ENCODE peak calls at places on chromosome 22, in nine cellular contexts. W is A549, C is stomach, U is uterus, D is HCT116, F is right lobe of liver, G is IMR-90, M is GM12878, X is HepG2. L is an unnamed sample. For H3K4me1, the result is how much of the 10 kb centered on the place peaks cover.

GRCh38 chr22:39490966-39491680 is 11.0 kb upstream of the MIEF1 start:
- DNase-seq in W (no peak), C (no peak), U (no peak), D (no peak), F (no peak), G (no peak), M (no peak), X (no peak), L (no peak)

GRCh38 chr22:16960884-16961249 is 47.2 kb downstream of the GAB4 start:
- DNase-seq in W (no peak), C (no peak), U (no peak), D (no peak), F (no peak), G (no peak), M (no peak), X (no peak), L (no peak)

GRCh38 chr22:23119492-23120414 is 22.0 kb downstream of the RSPH14 start:
- DNase-seq in W (no peak), C (no peak), U (no peak), D (no peak), F (no peak), G (no peak), M (no peak), X (no peak), L (peak)

GRCh38 chr22:25827415-25827814 is 85.4 kb downstream of the MYO18B start:
- DNase-seq in W (no peak), C (no peak), U (no peak), D (no peak), F (no peak), G (no peak), M (no peak), X (no peak), L (no peak)

GRCh38 chr22:47551438-47551788 is 789.0 kb downstream of the TBC1D22A start:
- DNase-seq in W (no peak), C (peak), U (no peak), D (no peak), F (no peak), G (no peak), M (no peak), X (no peak), L (no peak)

GRCh38 chr22:39622881-39623367 is 52.4 kb downstream of the CACNA1I start:
- DNase-seq in W (peak), C (peak), U (no peak), D (peak), F (peak), G (peak), M (no peak), X (peak), L (peak)

GRCh38 chr22:23675502-23676415 is 15.1 kb upstream of the RGL4 start:
- DNase-seq in W (no peak), C (peak), U (no peak), D (no peak), F (peak), G (no peak), M (no peak), X (peak), L (no peak)

GRCh38 chr22:39343259-39344045 is 6.3 kb upstream of the SYNGR1 start:
- DNase-seq in W (peak), C (peak), U (peak), D (peak), F (peak), G (peak), M (peak), X (peak), L (no peak)

GRCh38 chr22:25777870-25778269 is 35.9 kb downstream of the MYO18B start:
- DNase-seq in W (peak), C (no peak), U (no peak), D (peak), F (no peak), G (peak), M (peak), X (peak), L (no peak)

GRCh38 chr22:37074537-37074936 is 23.0 kb downstream of the KCTD17 start:
- DNase-seq in W (no peak), C (no peak), U (no peak), D (no peak), F (no peak), G (no peak), M (no peak), X (no peak), L (no peak)

GRCh38 chr22:17907731-17908051 is 116.7 kb downstream of the MICAL3 start:
- DNase-seq in W (no peak), C (no peak), U (no peak), D (no peak), F (no peak), G (no peak), M (no peak), X (no peak), L (no peak)

GRCh38 chr22:49394116-49394785 is 433.4 kb downstream of the BRD1 start:
- DNase-seq in W (no peak), C (no peak), U (no peak), D (peak), F (no peak), G (no peak), M (no peak), X (no peak), L (no peak)

GRCh38 chr22:44368611-44369010 is 55.9 kb upstream of the SHISAL1 start:
- DNase-seq in W (no peak), C (no peak), U (no peak), D (no peak), F (peak), G (no peak), M (no peak), X (no peak), L (peak)

GRCh38 chr22:36610056-36610455 is 81.1 kb upstream of the EIF3D start:
- DNase-seq in W (no peak), C (no peak), U (no peak), D (no peak), F (no peak), G (no peak), M (no peak), X (no peak), L (no peak)

GRCh38 chr22:40123387-40123786 is 54.3 kb upstream of the TNRC6B start:
- DNase-seq in W (no peak), C (no peak), U (no peak), D (no peak), F (no peak), G (no peak), M (no peak), X (no peak), L (peak)

GRCh38 chr22:39414886-39415285 is 15.3 kb downstream of the TAB1 start:
- DNase-seq in W (no peak), C (no peak), U (no peak), D (no peak), F (peak), G (no peak), M (no peak), X (no peak), L (peak)

GRCh38 chr22:48410536-48410935 is 1417.1 kb downstream of the BRD1 start:
- DNase-seq in W (no peak), C (peak), U (no peak), D (no peak), F (no peak), G (no peak), M (no peak), X (no peak), L (no peak)

GRCh38 chr22:41280065-41280464 is 5.9 kb downstream of the RANGAP1 start:
- DNase-seq in W (no peak), C (no peak), U (no peak), D (no peak), F (no peak), G (no peak), M (no peak), X (no peak), L (no peak)

GRCh38 chr22:35835998-35836691 is 118.5 kb downstream of the APOL5 start:
- DNase-seq in W (peak), C (peak), U (peak), D (peak), F (peak), G (peak), M (no peak), X (peak), L (peak)

GRCh38 chr22:19868773-19869471 is 14.2 kb upstream of the GNB1L start:
- DNase-seq in W (no peak), C (no peak), U (peak), D (no peak), F (no peak), G (no peak), M (no peak), X (no peak), L (peak)

GRCh38 chr22:24810043-24810749 is 4.2 kb downstream of the SGSM1 start:
- DNase-seq in W (no peak), C (peak), U (peak), D (no peak), F (no peak), G (no peak), M (no peak), X (no peak), L (no peak)

GRCh38 chr22:47044722-47045545 is 282.5 kb downstream of the TBC1D22A start:
- DNase-seq in W (no peak), C (no peak), U (no peak), D (no peak), F (peak), G (no peak), M (no peak), X (no peak), L (no peak)

GRCh38 chr22:44797181-44797720 is 44.9 kb downstream of the ARHGAP8 start:
- DNase-seq in W (no peak), C (no peak), U (no peak), D (no peak), F (no peak), G (no peak), M (no peak), X (no peak), L (no peak)

GRCh38 chr22:19070397-19071169 is 51.6 kb downstream of the DGCR2 start:
- DNase-seq in W (no peak), C (no peak), U (no peak), D (no peak), F (peak), G (no peak), M (no peak), X (no peak), L (no peak)

GRCh38 chr22:24440718-24441405 is 13.5 kb downstream of the ADORA2A start:
- DNase-seq in W (no peak), C (peak), U (no peak), D (no peak), F (no peak), G (no peak), M (no peak), X (no peak), L (no peak)

GRCh38 chr22:20380486-20380885 is 13.5 kb upstream of the ZNF74 start:
- DNase-seq in W (no peak), C (no peak), U (no peak), D (no peak), F (no peak), G (no peak), M (no peak), X (no peak), L (no peak)

GRCh38 chr22:36493690-36494110 is 12.3 kb upstream of the TXN2 start:
- DNase-seq in W (no peak), C (no peak), U (no peak), D (no peak), F (no peak), G (no peak), M (peak), X (no peak), L (peak)

GRCh38 chr22:48104102-48104738 is 1341.8 kb downstream of the TBC1D22A start:
- DNase-seq in W (no peak), C (peak), U (no peak), D (no peak), F (no peak), G (no peak), M (no peak), X (no peak), L (no peak)

GRCh38 chr22:21700822-21701221 is 34.8 kb downstream of the YPEL1 start:
- DNase-seq in W (no peak), C (no peak), U (no peak), D (no peak), F (no peak), G (no peak), M (no peak), X (no peak), L (no peak)

GRCh38 chr22:29307658-29308147 is 1.3 kb downstream of the GAS2L1 start:
- DNase-seq in W (no peak), C (no peak), U (no peak), D (no peak), F (no peak), G (no peak), M (no peak), X (no peak), L (no peak)

GRCh38 chr22:29306830-29307657 is 594 bp downstream of the GAS2L1 start:
- DNase-seq in W (peak), C (peak), U (peak), D (no peak), F (peak), G (peak), M (no peak), X (peak), L (peak)

GRCh38 chr22:29305836-29306174 is 645 bp upstream of the GAS2L1 start:
- DNase-seq in W (no peak), C (no peak), U (peak), D (no peak), F (no peak), G (no peak), M (no peak), X (no peak), L (no peak)

GRCh38 chr22:29308148-29308790 is 1.8 kb downstream of the GAS2L1 start:
- DNase-seq in W (no peak), C (no peak), U (no peak), D (no peak), F (no peak), G (no peak), M (no peak), X (no peak), L (no peak)

GRCh38 chr22:29306175-29306829 is at the start of gene GAS2L1:
- DNase-seq in W (peak), C (peak), U (peak), D (peak), F (peak), G (peak), M (no peak), X (peak), L (peak)
- TF ChIP-seq POLR2A in W (no peak), C (no peak), U (no peak), D (no peak), F (no peak), G (peak), M (no peak), X (no peak), L (no peak)

GRCh38 chr22:38266120-38266519 is 6.7 kb downstream of the TMEM184B start:
- DNase-seq in W (no peak), C (peak), U (no peak), D (no peak), F (no peak), G (peak), M (no peak), X (no peak), L (no peak)

GRCh38 chr22:38270091-38270972 is 2.5 kb downstream of the TMEM184B start:
- DNase-seq in W (no peak), C (no peak), U (no peak), D (no peak), F (no peak), G (peak), M (no peak), X (no peak), L (no peak)

GRCh38 chr22:38269466-38269865 is 3.3 kb downstream of the TMEM184B start:
- DNase-seq in W (no peak), C (no peak), U (no peak), D (no peak), F (no peak), G (no peak), M (no peak), X (no peak), L (no peak)

GRCh38 chr22:38264322-38264843 is 8.4 kb downstream of the TMEM184B start:
- DNase-seq in W (no peak), C (no peak), U (no peak), D (no peak), F (no peak), G (no peak), M (no peak), X (no peak), L (no peak)

DNA sequence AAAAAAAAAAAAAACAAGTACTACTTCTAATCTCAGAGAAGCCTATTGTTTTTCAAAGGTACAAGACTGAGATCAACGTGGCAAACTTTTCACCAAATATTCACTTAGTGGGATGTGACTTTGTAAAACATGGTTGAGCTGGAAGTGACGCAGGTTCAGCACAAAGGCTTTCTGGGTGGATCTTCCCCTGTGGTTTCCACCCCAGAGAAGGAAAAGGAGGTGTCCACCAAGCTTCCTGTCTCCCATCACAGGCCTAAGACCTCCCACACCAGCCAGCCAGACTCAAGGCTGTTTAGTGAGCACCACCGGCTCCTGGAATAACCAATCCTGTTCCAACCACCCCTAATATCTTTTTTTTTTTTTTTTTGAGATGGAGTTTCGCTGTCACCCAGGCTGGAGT is 5.7 kb downstream of the TMEM184B start:
- DNase-seq in W (no peak), C (no peak), U (peak), D (no peak), F (no peak), G (peak), M (no peak), X (no peak), L (peak)
- H3K4me1 ChIP-seq in W (under half), C (under half), U (under half), D (under half), F (under half), G (under half), M (under half), X (half or more), L (half or more)

DNA sequence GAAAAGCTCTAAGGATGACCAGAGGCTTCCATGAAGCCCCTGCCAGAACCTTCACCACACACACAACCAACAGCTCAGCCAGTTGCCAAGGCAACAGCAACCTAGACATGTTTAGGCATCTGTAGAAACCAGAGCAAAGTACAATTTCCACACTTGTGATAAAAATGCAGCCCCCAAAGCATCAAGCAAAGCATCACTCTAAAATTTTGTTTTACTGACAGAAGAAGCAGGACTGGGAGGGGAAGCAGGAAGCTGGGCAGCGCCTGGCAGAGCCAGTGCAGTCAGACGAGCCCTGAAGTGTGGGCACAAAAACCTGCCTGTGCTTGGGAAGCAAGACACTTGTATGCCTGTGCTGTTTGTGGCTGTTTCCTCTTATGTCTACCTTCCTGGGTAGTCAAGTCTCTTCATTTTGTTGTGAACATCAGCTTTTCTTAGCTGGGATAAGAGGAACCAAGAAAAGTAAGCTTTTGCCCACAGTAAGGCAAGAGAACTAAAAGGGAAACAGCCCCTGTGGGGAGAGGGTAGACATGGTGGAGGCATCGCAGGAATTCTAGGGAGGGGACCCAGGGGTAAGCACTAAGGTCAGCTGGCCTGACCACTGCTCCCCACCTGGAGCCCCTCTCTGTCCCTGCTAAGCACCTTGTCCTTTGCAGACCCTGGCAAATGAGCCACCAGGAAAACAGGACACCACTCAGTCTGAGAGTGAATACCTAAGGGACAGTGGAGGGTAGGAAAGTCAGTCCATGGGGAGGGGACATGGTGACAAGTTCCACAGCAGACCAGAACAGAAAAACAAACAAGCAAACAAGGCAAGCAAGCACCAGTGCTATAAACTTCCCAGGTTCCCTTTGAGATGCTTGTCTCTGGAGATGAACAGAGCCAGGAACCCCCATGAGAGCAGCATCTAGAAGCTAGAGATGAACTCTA is 13.4 kb downstream of the PACSIN2 start:
- DNase-seq in W (no peak), C (no peak), U (no peak), D (no peak), F (no peak), G (no peak), M (no peak), X (peak), L (no peak)
- H3K27ac ChIP-seq in W (peak), C (peak), U (no peak), D (peak), F (no peak), G (peak), M (peak), X (peak), L (no peak)

GRCh38 chr22:45972091-45972867 is 4.7 kb downstream of the WNT7B start:
- DNase-seq in W (no peak), C (no peak), U (no peak), D (no peak), F (no peak), G (no peak), M (no peak), X (no peak), L (no peak)
- TF ChIP-seq POLR2A in W (no peak), C (no peak), U (no peak), D (no peak), F (no peak), G (no peak), M (no peak), X (no peak), L (no peak)

DNA sequence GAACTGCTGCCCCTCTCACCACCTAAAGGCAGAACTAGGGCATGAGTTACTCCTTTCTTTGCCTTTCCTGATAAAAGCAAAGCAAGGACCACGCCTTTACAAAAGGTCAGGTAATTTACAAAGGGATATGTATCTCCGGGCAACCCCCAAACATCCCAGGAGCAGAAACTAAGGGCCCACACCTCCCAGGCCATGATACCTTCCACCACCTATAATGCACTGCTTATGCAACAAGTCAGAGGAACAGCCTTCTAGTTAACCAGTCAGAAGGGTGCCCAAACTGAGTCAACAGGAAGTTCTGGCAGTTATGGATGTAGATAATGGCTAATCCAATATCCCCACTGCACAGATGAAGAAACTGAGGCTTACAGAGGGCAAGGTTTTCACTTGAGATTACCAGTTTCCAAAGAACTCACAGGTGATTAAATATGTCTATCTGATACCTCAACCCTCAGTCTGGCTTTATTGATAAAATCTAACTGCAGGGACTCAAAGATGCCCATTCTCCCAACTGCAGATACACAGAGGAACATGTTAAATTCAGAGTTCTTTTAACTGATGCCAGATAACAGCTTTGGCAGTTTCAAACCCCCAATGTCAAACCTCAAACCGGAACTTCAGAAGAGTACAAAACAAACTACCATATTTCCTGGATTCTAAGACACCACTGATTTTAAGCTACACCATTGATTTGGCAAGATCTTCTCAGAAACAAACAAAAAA is 16.8 kb upstream of the CASTOR1 start:
- DNase-seq in W (no peak), C (no peak), U (no peak), D (no peak), F (no peak), G (no peak), M (no peak), X (no peak), L (no peak)
- H3K4me1 ChIP-seq in W (under half), C (half or more), U (under half), D (half or more), F (under half), G (under half), M (half or more), X (under half), L (half or more)

GRCh38 chr22:50530280-50530856 is 556 bp upstream of the TYMP start:
- DNase-seq in W (peak), C (peak), U (peak), D (peak), F (peak), G (peak), M (no peak), X (peak), L (peak)

GRCh38 chr22:50528682-50529415 is 963 bp downstream of the TYMP start:
- DNase-seq in W (no peak), C (no peak), U (no peak), D (no peak), F (peak), G (no peak), M (no peak), X (no peak), L (no peak)

GRCh38 chr22:50530857-50531545 is 1.2 kb upstream of the TYMP start:
- DNase-seq in W (peak), C (peak), U (peak), D (peak), F (peak), G (peak), M (no peak), X (peak), L (peak)

GRCh38 chr22:50527921-50528681 is 1.7 kb downstream of the TYMP start:
- DNase-seq in W (no peak), C (no peak), U (no peak), D (no peak), F (no peak), G (no peak), M (no peak), X (no peak), L (peak)

GRCh38 chr22:50529416-50530279 is at the start of gene TYMP:
- DNase-seq in W (peak), C (peak), U (peak), D (no peak), F (peak), G (no peak), M (no peak), X (peak), L (peak)
- H3K27ac ChIP-seq in W (peak), C (peak), U (peak), D (peak), F (peak), G (no peak), M (peak), X (peak), L (peak)

GRCh38 chr22:31895317-31896133 is 48.8 kb upstream of the YWHAH start:
- DNase-seq in W (no peak), C (no peak), U (no peak), D (no peak), F (no peak), G (peak), M (no peak), X (no peak), L (no peak)
- TF ChIP-seq POLR2A in W (no peak), C (no peak), U (no peak), D (no peak), F (no peak), G (no peak), M (no peak), X (no peak), L (no peak)

L was measured in heart left ventricle.